ENCODE peak calls at places on chromosomes 7 and 10, in eight cellular contexts. One of them, this sample, is unnamed.

GRCh38 chr7:146129296-146129695 is 12.7 kb downstream of the CNTNAP2 start:
- DNase-seq in GF-D8: no peak
- DNase-seq in activated T-helper 1 cell treated with Interleukin-2 at 50 U/mL for 16 hours: no peak
- DNase-seq in cardiac muscle cell: peak; percentile 42
- DNase-seq in AG08396: no peak
- DNase-seq in WTC11: no peak
- DNase-seq in neural progenitor cell: peak; percentile 30
- DNase-seq in renal cortical epithelial cell: no peak
- DNase-seq in this sample: no peak

GRCh38 chr10:50152792-50153272 is 85.1 kb downstream of the WASHC2A start:
- DNase-seq in neural progenitor cell: peak; percentile 38
- DNase-seq in cardiac muscle cell: no peak
- DNase-seq in AG08396: no peak
- DNase-seq in GF-D8: no peak
- DNase-seq in renal cortical epithelial cell: no peak
- DNase-seq in WTC11: peak; percentile 66
- DNase-seq in activated T-helper 1 cell treated with Interleukin-2 at 50 U/mL for 16 hours: no peak
- DNase-seq in this sample: no peak

GRCh38 chr10:104441601-104442000 is 88.0 kb downstream of the CFAP58 start:
- DNase-seq in GF-D8: peak; percentile 5
- DNase-seq in neural progenitor cell: no peak
- DNase-seq in AG08396: peak; percentile 37
- DNase-seq in cardiac muscle cell: no peak
- DNase-seq in renal cortical epithelial cell: peak; percentile 93
- DNase-seq in WTC11: no peak
- DNase-seq in activated T-helper 1 cell treated with Interleukin-2 at 50 U/mL for 16 hours: no peak
- DNase-seq in this sample: no peak

GRCh38 chr10:44056947-44057811 is 327.7 kb downstream of the CXCL12 start:
- DNase-seq in neural progenitor cell: no peak
- DNase-seq in WTC11: no peak
- DNase-seq in renal cortical epithelial cell: no peak
- DNase-seq in cardiac muscle cell: no peak
- DNase-seq in AG08396: no peak
- DNase-seq in activated T-helper 1 cell treated with Interleukin-2 at 50 U/mL for 16 hours: no peak
- DNase-seq in GF-D8: no peak
- DNase-seq in this sample: no peak

GRCh38 chr7:155763721-155764431 is 48.4 kb downstream of the SHH start:
- DNase-seq in renal cortical epithelial cell: no peak
- DNase-seq in AG08396: no peak
- DNase-seq in activated T-helper 1 cell treated with Interleukin-2 at 50 U/mL for 16 hours: peak; percentile 42
- DNase-seq in GF-D8: peak; percentile 63
- DNase-seq in neural progenitor cell: no peak
- DNase-seq in WTC11: no peak
- DNase-seq in cardiac muscle cell: no peak
- DNase-seq in this sample: no peak

GRCh38 chr7:27159278-27160146 is 3.0 kb upstream of the HOXA7 start:
- DNase-seq in GF-D8: no peak
- DNase-seq in renal cortical epithelial cell: no peak
- DNase-seq in neural progenitor cell: no peak
- DNase-seq in cardiac muscle cell: no peak
- DNase-seq in AG08396: no peak
- DNase-seq in WTC11: no peak
- DNase-seq in activated T-helper 1 cell treated with Interleukin-2 at 50 U/mL for 16 hours: no peak
- DNase-seq in this sample: no peak

GRCh38 chr7:17947606-17948005 is 7.3 kb upstream of the SNX13 start:
- DNase-seq in WTC11: no peak
- DNase-seq in AG08396: no peak
- DNase-seq in cardiac muscle cell: no peak
- DNase-seq in GF-D8: no peak
- DNase-seq in renal cortical epithelial cell: no peak
- DNase-seq in activated T-helper 1 cell treated with Interleukin-2 at 50 U/mL for 16 hours: no peak
- DNase-seq in neural progenitor cell: no peak
- DNase-seq in this sample: no peak

GRCh38 chr7:51311166-51311565 is 5.4 kb downstream of the COBL start:
- DNase-seq in GF-D8: no peak
- DNase-seq in cardiac muscle cell: no peak
- DNase-seq in WTC11: no peak
- DNase-seq in AG08396: no peak
- DNase-seq in activated T-helper 1 cell treated with Interleukin-2 at 50 U/mL for 16 hours: no peak
- DNase-seq in renal cortical epithelial cell: no peak
- DNase-seq in neural progenitor cell: peak; percentile 32
- DNase-seq in this sample: no peak

GRCh38 chr7:25031007-25031406 is 51.0 kb upstream of the OSBPL3 start:
- DNase-seq in AG08396: no peak
- DNase-seq in WTC11: no peak
- DNase-seq in renal cortical epithelial cell: no peak
- DNase-seq in GF-D8: no peak
- DNase-seq in activated T-helper 1 cell treated with Interleukin-2 at 50 U/mL for 16 hours: no peak
- DNase-seq in cardiac muscle cell: no peak
- DNase-seq in neural progenitor cell: no peak
- DNase-seq in this sample: no peak

GRCh38 chr10:118592675-118593330 is 2.6 kb downstream of the PRLHR start:
- DNase-seq in renal cortical epithelial cell: no peak
- DNase-seq in WTC11: no peak
- DNase-seq in activated T-helper 1 cell treated with Interleukin-2 at 50 U/mL for 16 hours: no peak
- DNase-seq in neural progenitor cell: no peak
- DNase-seq in GF-D8: no peak
- DNase-seq in AG08396: no peak
- DNase-seq in cardiac muscle cell: no peak
- DNase-seq in this sample: no peak

GRCh38 chr7:3095046-3095445 is 51.4 kb upstream of the CARD11 start:
- DNase-seq in renal cortical epithelial cell: no peak
- DNase-seq in activated T-helper 1 cell treated with Interleukin-2 at 50 U/mL for 16 hours: peak; percentile 12
- DNase-seq in cardiac muscle cell: no peak
- DNase-seq in neural progenitor cell: no peak
- DNase-seq in WTC11: no peak
- DNase-seq in AG08396: no peak
- DNase-seq in GF-D8: peak; percentile 37
- DNase-seq in this sample: peak; percentile 53

GRCh38 chr10:100847440-100847839 is 65.3 kb upstream of the SLF2 start:
- DNase-seq in GF-D8: no peak
- DNase-seq in renal cortical epithelial cell: no peak
- DNase-seq in AG08396: no peak
- DNase-seq in activated T-helper 1 cell treated with Interleukin-2 at 50 U/mL for 16 hours: no peak
- DNase-seq in cardiac muscle cell: no peak
- DNase-seq in neural progenitor cell: no peak
- DNase-seq in WTC11: no peak
- DNase-seq in this sample: no peak

GRCh38 chr7:4797858-4798705 is 22.7 kb downstream of the AP5Z1 start:
- DNase-seq in renal cortical epithelial cell: no peak
- DNase-seq in activated T-helper 1 cell treated with Interleukin-2 at 50 U/mL for 16 hours: peak; percentile 42
- DNase-seq in neural progenitor cell: peak; percentile 83
- DNase-seq in AG08396: peak; percentile 89
- DNase-seq in cardiac muscle cell: peak; percentile 71
- DNase-seq in WTC11: peak; percentile 83
- DNase-seq in GF-D8: no peak
- DNase-seq in this sample: no peak

GRCh38 chr7:131108212-131108980 is 219.3 kb upstream of the MKLN1 start:
- DNase-seq in WTC11: peak; percentile 29
- DNase-seq in cardiac muscle cell: no peak
- DNase-seq in activated T-helper 1 cell treated with Interleukin-2 at 50 U/mL for 16 hours: peak; percentile 13
- DNase-seq in neural progenitor cell: no peak
- DNase-seq in renal cortical epithelial cell: peak; percentile 40
- DNase-seq in GF-D8: no peak
- DNase-seq in AG08396: no peak
- DNase-seq in this sample: no peak

GRCh38 chr7:70486977-70487376 is 645.0 kb upstream of the GALNT17 start:
- DNase-seq in AG08396: no peak
- DNase-seq in GF-D8: no peak
- DNase-seq in renal cortical epithelial cell: no peak
- DNase-seq in neural progenitor cell: no peak
- DNase-seq in cardiac muscle cell: no peak
- DNase-seq in activated T-helper 1 cell treated with Interleukin-2 at 50 U/mL for 16 hours: no peak
- DNase-seq in WTC11: no peak
- DNase-seq in this sample: no peak

GRCh38 chr7:77393261-77393660 is 22.9 kb downstream of the GSAP start:
- DNase-seq in WTC11: no peak
- DNase-seq in renal cortical epithelial cell: peak; percentile 50
- DNase-seq in GF-D8: no peak
- DNase-seq in cardiac muscle cell: no peak
- DNase-seq in activated T-helper 1 cell treated with Interleukin-2 at 50 U/mL for 16 hours: no peak
- DNase-seq in neural progenitor cell: no peak
- DNase-seq in AG08396: no peak
- DNase-seq in this sample: no peak

GRCh38 chr10:27541728-27542285 is 37.7 kb downstream of the RAB18 start:
- DNase-seq in renal cortical epithelial cell: no peak
- DNase-seq in cardiac muscle cell: no peak
- DNase-seq in WTC11: no peak
- DNase-seq in neural progenitor cell: no peak
- DNase-seq in GF-D8: no peak
- DNase-seq in activated T-helper 1 cell treated with Interleukin-2 at 50 U/mL for 16 hours: no peak
- DNase-seq in AG08396: no peak
- DNase-seq in this sample: no peak

This sample was measured in HL-60.